ENCODE peak calls at places on chromosomes 13 and 19, in five cellular contexts. One of them, this sample, is unnamed.
A peak's percentile ranks its signal among the peaks of the same experiment; 100 is the strongest.

GRCh38 chr19:10979950-10980349 is 19.1 kb downstream of the SMARCA4 start:
- DNase-seq in astrocyte of the spinal cord: no peak
- DNase-seq in HAP-1: no peak
- DNase-seq in thoracic aorta: no peak
- DNase-seq in activated CD4-positive, alpha-beta T cell treated with anti-CD3 and anti-CD28 coated beads for 24 hours: no peak
- DNase-seq in this sample: no peak

GRCh38 chr13:39910833-39911232 is 255.4 kb downstream of the COG6 start:
- DNase-seq in astrocyte of the spinal cord: peak; percentile 14
- DNase-seq in HAP-1: no peak
- DNase-seq in thoracic aorta: no peak
- DNase-seq in activated CD4-positive, alpha-beta T cell treated with anti-CD3 and anti-CD28 coated beads for 24 hours: no peak
- DNase-seq in this sample: no peak

GRCh38 chr19:3966051-3967017 is 4.6 kb downstream of the DAPK3 start:
- DNase-seq in astrocyte of the spinal cord: no peak
- DNase-seq in HAP-1: no peak
- DNase-seq in thoracic aorta: no peak
- DNase-seq in activated CD4-positive, alpha-beta T cell treated with anti-CD3 and anti-CD28 coated beads for 24 hours: no peak
- DNase-seq in this sample: no peak

GRCh38 chr19:33443638-33444195 is 70.2 kb downstream of the CEBPG start:
- DNase-seq in astrocyte of the spinal cord: no peak
- DNase-seq in HAP-1: no peak
- DNase-seq in thoracic aorta: no peak
- DNase-seq in activated CD4-positive, alpha-beta T cell treated with anti-CD3 and anti-CD28 coated beads for 24 hours: no peak
- DNase-seq in this sample: no peak

GRCh38 chr19:3132971-3133792 is 2.7 kb upstream of the GNA15 start:
- DNase-seq in astrocyte of the spinal cord: peak; percentile 81
- DNase-seq in HAP-1: no peak
- DNase-seq in thoracic aorta: no peak
- DNase-seq in activated CD4-positive, alpha-beta T cell treated with anti-CD3 and anti-CD28 coated beads for 24 hours: peak; percentile 75
- DNase-seq in this sample: no peak

GRCh38 chr13:32537580-32538233 is 888 bp downstream of the N4BP2L2 start:
- DNase-seq in astrocyte of the spinal cord: peak; percentile 8
- DNase-seq in HAP-1: peak; percentile 36
- DNase-seq in thoracic aorta: no peak
- DNase-seq in activated CD4-positive, alpha-beta T cell treated with anti-CD3 and anti-CD28 coated beads for 24 hours: peak; percentile 3
- DNase-seq in this sample: peak; percentile 4

GRCh38 chr13:28031929-28032328 is 43.4 kb upstream of the URAD start:
- DNase-seq in astrocyte of the spinal cord: no peak
- DNase-seq in HAP-1: no peak
- DNase-seq in thoracic aorta: no peak
- DNase-seq in activated CD4-positive, alpha-beta T cell treated with anti-CD3 and anti-CD28 coated beads for 24 hours: no peak
- DNase-seq in this sample: no peak

GRCh38 chr19:29662604-29663404 is 2.5 kb upstream of the PLEKHF1 start:
- DNase-seq in astrocyte of the spinal cord: peak; percentile 87
- DNase-seq in HAP-1: no peak
- DNase-seq in thoracic aorta: peak; percentile 56
- DNase-seq in activated CD4-positive, alpha-beta T cell treated with anti-CD3 and anti-CD28 coated beads for 24 hours: no peak
- DNase-seq in this sample: no peak

GRCh38 chr13:109529964-109530363 is 256.4 kb downstream of the IRS2 start:
- DNase-seq in astrocyte of the spinal cord: no peak
- DNase-seq in HAP-1: no peak
- DNase-seq in thoracic aorta: no peak
- DNase-seq in activated CD4-positive, alpha-beta T cell treated with anti-CD3 and anti-CD28 coated beads for 24 hours: no peak
- DNase-seq in this sample: no peak

GRCh38 chr13:47858678-47859050 is 142.4 kb downstream of the SUCLA2 start:
- DNase-seq in astrocyte of the spinal cord: peak; percentile 57
- DNase-seq in HAP-1: no peak
- DNase-seq in thoracic aorta: no peak
- DNase-seq in activated CD4-positive, alpha-beta T cell treated with anti-CD3 and anti-CD28 coated beads for 24 hours: no peak
- DNase-seq in this sample: no peak

GRCh38 chr19:48859711-48860572 is 8.5 kb downstream of the PLEKHA4 start:
- DNase-seq in astrocyte of the spinal cord: no peak
- DNase-seq in HAP-1: peak; percentile 72
- DNase-seq in thoracic aorta: no peak
- DNase-seq in activated CD4-positive, alpha-beta T cell treated with anti-CD3 and anti-CD28 coated beads for 24 hours: no peak
- DNase-seq in this sample: no peak

GRCh38 chr19:37519890-37520289 is 13.2 kb downstream of the ZNF793 start:
- DNase-seq in astrocyte of the spinal cord: peak; percentile 10
- DNase-seq in HAP-1: no peak
- DNase-seq in thoracic aorta: no peak
- DNase-seq in activated CD4-positive, alpha-beta T cell treated with anti-CD3 and anti-CD28 coated beads for 24 hours: no peak
- DNase-seq in this sample: no peak

GRCh38 chr13:31114641-31115040 is 47.1 kb downstream of the HSPH1 start:
- DNase-seq in astrocyte of the spinal cord: no peak
- DNase-seq in HAP-1: no peak
- DNase-seq in thoracic aorta: no peak
- DNase-seq in activated CD4-positive, alpha-beta T cell treated with anti-CD3 and anti-CD28 coated beads for 24 hours: no peak
- DNase-seq in this sample: no peak

GRCh38 chr19:20664917-20665781 is 3.8 kb upstream of the ZNF626 start:
- DNase-seq in astrocyte of the spinal cord: no peak
- DNase-seq in HAP-1: no peak
- DNase-seq in thoracic aorta: no peak
- DNase-seq in activated CD4-positive, alpha-beta T cell treated with anti-CD3 and anti-CD28 coated beads for 24 hours: no peak
- DNase-seq in this sample: no peak

GRCh38 chr19:16076958-16077611 is 790 bp downstream of the TPM4 start:
- DNase-seq in astrocyte of the spinal cord: no peak
- DNase-seq in HAP-1: peak; percentile 52
- DNase-seq in thoracic aorta: no peak
- DNase-seq in activated CD4-positive, alpha-beta T cell treated with anti-CD3 and anti-CD28 coated beads for 24 hours: no peak
- DNase-seq in this sample: no peak

GRCh38 chr13:60509601-60510386 is 112.8 kb downstream of the TDRD3 start:
- DNase-seq in astrocyte of the spinal cord: peak; percentile 14
- DNase-seq in HAP-1: no peak
- DNase-seq in thoracic aorta: no peak
- DNase-seq in activated CD4-positive, alpha-beta T cell treated with anti-CD3 and anti-CD28 coated beads for 24 hours: no peak
- DNase-seq in this sample: no peak

GRCh38 chr19:31962565-31962996 is 382.8 kb upstream of the ZNF507 start:
- DNase-seq in astrocyte of the spinal cord: no peak
- DNase-seq in HAP-1: no peak
- DNase-seq in thoracic aorta: no peak
- DNase-seq in activated CD4-positive, alpha-beta T cell treated with anti-CD3 and anti-CD28 coated beads for 24 hours: no peak
- DNase-seq in this sample: no peak

GRCh38 chr13:109569938-109570711 is 216.3 kb downstream of the IRS2 start:
- DNase-seq in astrocyte of the spinal cord: no peak
- DNase-seq in HAP-1: no peak
- DNase-seq in thoracic aorta: no peak
- DNase-seq in activated CD4-positive, alpha-beta T cell treated with anti-CD3 and anti-CD28 coated beads for 24 hours: no peak
- DNase-seq in this sample: no peak

GRCh38 chr13:78326608-78327007 is 276.7 kb downstream of the POU4F1 start:
- DNase-seq in astrocyte of the spinal cord: no peak
- DNase-seq in HAP-1: no peak
- DNase-seq in thoracic aorta: no peak
- DNase-seq in activated CD4-positive, alpha-beta T cell treated with anti-CD3 and anti-CD28 coated beads for 24 hours: no peak
- DNase-seq in this sample: no peak

GRCh38 chr13:43364210-43365041 is 341.0 kb downstream of the DNAJC15 start:
- DNase-seq in astrocyte of the spinal cord: peak; percentile 76
- DNase-seq in HAP-1: no peak
- DNase-seq in thoracic aorta: no peak
- DNase-seq in activated CD4-positive, alpha-beta T cell treated with anti-CD3 and anti-CD28 coated beads for 24 hours: no peak
- DNase-seq in this sample: no peak

GRCh38 chr19:55603115-55603514 is 2.3 kb upstream of the ZNF865 start:
- DNase-seq in astrocyte of the spinal cord: no peak
- DNase-seq in HAP-1: no peak
- DNase-seq in thoracic aorta: no peak
- DNase-seq in activated CD4-positive, alpha-beta T cell treated with anti-CD3 and anti-CD28 coated beads for 24 hours: no peak
- DNase-seq in this sample: no peak

GRCh38 chr19:17394891-17395415 is 957 bp upstream of the CCDC194 start:
- DNase-seq in astrocyte of the spinal cord: peak; percentile 36
- DNase-seq in HAP-1: peak; percentile 80
- DNase-seq in thoracic aorta: no peak
- DNase-seq in activated CD4-positive, alpha-beta T cell treated with anti-CD3 and anti-CD28 coated beads for 24 hours: peak; percentile 79
- DNase-seq in this sample: peak; percentile 39

GRCh38 chr19:41861846-41862245 is 1.8 kb downstream of the RPS19 start:
- DNase-seq in astrocyte of the spinal cord: no peak
- DNase-seq in HAP-1: no peak
- DNase-seq in thoracic aorta: no peak
- DNase-seq in activated CD4-positive, alpha-beta T cell treated with anti-CD3 and anti-CD28 coated beads for 24 hours: no peak
- DNase-seq in this sample: no peak

GRCh38 chr19:2923510-2923909 is 21.3 kb downstream of the ZNF77 start:
- DNase-seq in astrocyte of the spinal cord: peak; percentile 24
- DNase-seq in HAP-1: no peak
- DNase-seq in thoracic aorta: no peak
- DNase-seq in activated CD4-positive, alpha-beta T cell treated with anti-CD3 and anti-CD28 coated beads for 24 hours: no peak
- DNase-seq in this sample: peak; percentile 24

GRCh38 chr13:25375727-25376358 is 4.1 kb downstream of the ATP8A2 start:
- DNase-seq in astrocyte of the spinal cord: peak; percentile 48
- DNase-seq in HAP-1: peak; percentile 72
- DNase-seq in thoracic aorta: no peak
- DNase-seq in activated CD4-positive, alpha-beta T cell treated with anti-CD3 and anti-CD28 coated beads for 24 hours: no peak
- DNase-seq in this sample: no peak

GRCh38 chr13:40982772-40983171 is 36.3 kb downstream of the ELF1 start:
- DNase-seq in astrocyte of the spinal cord: peak; percentile 73
- DNase-seq in HAP-1: no peak
- DNase-seq in thoracic aorta: no peak
- DNase-seq in activated CD4-positive, alpha-beta T cell treated with anti-CD3 and anti-CD28 coated beads for 24 hours: no peak
- DNase-seq in this sample: peak; percentile 24

GRCh38 chr19:13707901-13708300 is 56.4 kb upstream of the MRI1 start:
- DNase-seq in astrocyte of the spinal cord: no peak
- DNase-seq in HAP-1: no peak
- DNase-seq in thoracic aorta: no peak
- DNase-seq in activated CD4-positive, alpha-beta T cell treated with anti-CD3 and anti-CD28 coated beads for 24 hours: no peak
- DNase-seq in this sample: no peak